ENCODE peak calls at places on chromosomes 5 and 9, in six cellular contexts. One of them, this sample, is unnamed. For H3K36me3, the result is how much of the 10 kb centered on the place peaks cover.

GRCh38 chr5:32791536-32792240 is 80.6 kb downstream of the NPR3 start:
- DNase-seq in uterus: no peak
- DNase-seq in IMR-90: peak
- DNase-seq in OCI-LY7: no peak
- DNase-seq in GM23338: no peak
- DNase-seq in tibial nerve: no peak
- DNase-seq in this sample: no peak

GRCh38 chr5:64637144-64637543 is 53.2 kb upstream of the SHISAL2B start:
- DNase-seq in uterus: no peak
- DNase-seq in IMR-90: no peak
- DNase-seq in OCI-LY7: no peak
- DNase-seq in GM23338: no peak
- DNase-seq in tibial nerve: no peak
- DNase-seq in this sample: no peak

GRCh38 chr5:79149432-79149831 is 37.8 kb downstream of the BHMT start:
- DNase-seq in uterus: no peak
- DNase-seq in IMR-90: peak
- DNase-seq in OCI-LY7: no peak
- DNase-seq in GM23338: no peak
- DNase-seq in tibial nerve: no peak
- DNase-seq in this sample: no peak

GRCh38 chr5:83118471-83118870 is 41.1 kb downstream of the XRCC4 start:
- DNase-seq in uterus: no peak
- DNase-seq in IMR-90: no peak
- DNase-seq in OCI-LY7: no peak
- DNase-seq in GM23338: peak
- DNase-seq in tibial nerve: no peak
- DNase-seq in this sample: no peak

GRCh38 chr5:87113848-87114247 is 153.8 kb upstream of the RASA1 start:
- DNase-seq in uterus: no peak
- DNase-seq in IMR-90: peak
- DNase-seq in OCI-LY7: no peak
- DNase-seq in GM23338: no peak
- DNase-seq in tibial nerve: no peak
- DNase-seq in this sample: no peak

GRCh38 chr5:133782736-133783135 is 170.4 kb upstream of the FSTL4 start:
- DNase-seq in uterus: no peak
- DNase-seq in IMR-90: no peak
- DNase-seq in OCI-LY7: no peak
- DNase-seq in GM23338: no peak
- DNase-seq in tibial nerve: no peak
- DNase-seq in this sample: no peak

GRCh38 chr9:86485359-86485758 is 131.1 kb upstream of the TUT7 start:
- DNase-seq in uterus: no peak
- DNase-seq in IMR-90: no peak
- DNase-seq in OCI-LY7: no peak
- DNase-seq in GM23338: no peak
- DNase-seq in tibial nerve: no peak
- DNase-seq in this sample: no peak

GRCh38 chr5:68460147-68460760 is 244.7 kb downstream of the PIK3R1 start:
- DNase-seq in uterus: no peak
- DNase-seq in IMR-90: peak
- DNase-seq in OCI-LY7: peak
- DNase-seq in GM23338: peak
- DNase-seq in tibial nerve: peak
- DNase-seq in this sample: peak

GRCh38 chr5:160619381-160619780 is 197.7 kb downstream of the PTTG1 start:
- DNase-seq in uterus: no peak
- DNase-seq in IMR-90: no peak
- DNase-seq in OCI-LY7: no peak
- DNase-seq in GM23338: no peak
- DNase-seq in tibial nerve: no peak
- DNase-seq in this sample: no peak

GRCh38 chr5:173187054-173187743 is 42.9 kb downstream of the BNIP1 start:
- DNase-seq in uterus: no peak
- DNase-seq in IMR-90: no peak
- DNase-seq in OCI-LY7: peak
- DNase-seq in GM23338: peak
- DNase-seq in tibial nerve: no peak
- DNase-seq in this sample: no peak

GRCh38 chr9:124290053-124290581 is 32.4 kb downstream of the NEK6 start:
- DNase-seq in uterus: no peak
- DNase-seq in IMR-90: no peak
- DNase-seq in OCI-LY7: peak
- DNase-seq in GM23338: no peak
- DNase-seq in tibial nerve: no peak
- DNase-seq in this sample: no peak

GRCh38 chr5:81751836-81752643 is 1.1 kb upstream of the SSBP2 start:
- DNase-seq in uterus: no peak
- DNase-seq in IMR-90: no peak
- DNase-seq in OCI-LY7: no peak
- DNase-seq in GM23338: peak
- DNase-seq in tibial nerve: peak
- DNase-seq in this sample: peak

GRCh38 chr9:121299467-121300282 is 31.7 kb downstream of the GSN start:
- DNase-seq in uterus: peak
- DNase-seq in IMR-90: no peak
- DNase-seq in OCI-LY7: no peak
- DNase-seq in GM23338: peak
- DNase-seq in tibial nerve: peak
- DNase-seq in this sample: peak

GRCh38 chr5:17058438-17058837 is 122.3 kb upstream of the MYO10 start:
- DNase-seq in uterus: no peak
- DNase-seq in IMR-90: peak
- DNase-seq in OCI-LY7: no peak
- DNase-seq in GM23338: no peak
- DNase-seq in tibial nerve: no peak
- DNase-seq in this sample: no peak

GRCh38 chr5:134003957-134004625 is 684 bp downstream of the VDAC1 start:
- DNase-seq in uterus: peak
- DNase-seq in IMR-90: peak
- DNase-seq in OCI-LY7: peak
- DNase-seq in GM23338: peak
- DNase-seq in tibial nerve: peak
- DNase-seq in this sample: peak

GRCh38 chr5:107893642-107894041 is 222.9 kb upstream of the EFNA5 start:
- DNase-seq in uterus: no peak
- DNase-seq in IMR-90: peak
- DNase-seq in OCI-LY7: no peak
- DNase-seq in GM23338: no peak
- DNase-seq in tibial nerve: peak
- DNase-seq in this sample: no peak

GRCh38 chr5:61401726-61402125 is 69.7 kb downstream of the ZSWIM6 start:
- DNase-seq in uterus: no peak
- DNase-seq in IMR-90: peak
- DNase-seq in OCI-LY7: no peak
- DNase-seq in GM23338: no peak
- DNase-seq in tibial nerve: no peak
- DNase-seq in this sample: no peak

GRCh38 chr5:181243521-181244307 is at the start of gene RACK1:
- DNase-seq in uterus: peak
- DNase-seq in IMR-90: peak
- DNase-seq in OCI-LY7: peak
- DNase-seq in GM23338: peak
- DNase-seq in tibial nerve: peak
- DNase-seq in this sample: peak

GRCh38 chr5:34627794-34628193 is 28.3 kb upstream of the RAI14 start:
- DNase-seq in uterus: no peak
- DNase-seq in IMR-90: peak
- DNase-seq in OCI-LY7: no peak
- DNase-seq in GM23338: no peak
- DNase-seq in tibial nerve: no peak
- DNase-seq in this sample: no peak

GRCh38 chr9:124708070-124708469 is 63.0 kb downstream of the NR6A1 start:
- DNase-seq in uterus: no peak
- DNase-seq in IMR-90: no peak
- DNase-seq in OCI-LY7: no peak
- DNase-seq in GM23338: no peak
- DNase-seq in tibial nerve: no peak
- DNase-seq in this sample: no peak

DNA sequence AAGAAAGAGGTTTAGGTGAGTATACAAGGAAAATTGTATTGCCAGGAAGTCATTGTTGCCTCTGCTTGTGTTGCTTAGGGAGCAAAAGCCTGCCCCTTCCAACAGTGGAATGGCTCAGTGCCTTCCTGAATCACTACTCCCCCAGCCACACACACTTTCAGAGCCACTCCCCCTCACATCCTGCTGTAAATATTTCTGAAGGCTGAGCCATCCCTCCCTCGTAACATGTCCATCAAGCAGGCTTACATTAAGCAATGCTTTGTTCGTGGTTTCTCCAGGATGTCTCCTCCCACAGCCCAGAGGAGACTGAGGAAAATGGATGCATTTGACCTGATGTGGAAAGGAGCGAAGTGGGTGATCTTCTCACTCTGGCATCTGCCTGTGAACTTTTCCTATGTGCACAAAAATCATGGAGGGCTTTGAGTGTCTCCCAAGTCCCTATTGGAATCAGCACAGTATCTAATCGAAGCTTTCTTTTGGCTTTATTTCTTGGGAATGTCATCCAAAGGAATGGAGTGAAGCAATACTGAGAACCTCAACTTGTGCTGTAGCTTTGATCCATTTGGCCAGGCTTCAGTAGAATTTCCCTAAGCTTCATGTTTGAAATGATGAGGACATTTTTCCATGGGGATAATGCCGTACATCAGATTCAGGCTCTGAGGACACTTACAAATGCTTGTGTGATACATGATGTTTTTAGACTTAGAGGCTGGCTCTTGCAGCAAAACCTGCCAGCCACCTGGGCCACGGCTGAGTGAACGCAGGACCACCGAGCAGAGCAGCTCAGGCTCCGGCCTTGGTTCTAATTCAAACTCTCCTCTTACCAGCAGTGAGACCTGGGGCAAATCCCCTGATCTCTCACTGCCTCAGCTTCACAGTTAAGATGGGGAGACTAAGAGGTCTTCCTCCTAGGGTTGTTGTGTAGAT is 389.2 kb downstream of the ENC1 start:
- DNase-seq in uterus: peak
- DNase-seq in IMR-90: peak
- DNase-seq in OCI-LY7: peak
- DNase-seq in GM23338: peak
- DNase-seq in tibial nerve: peak
- DNase-seq in this sample: peak
- H3K27ac ChIP-seq in uterus: peak
- H3K27ac ChIP-seq in IMR-90: peak
- H3K27ac ChIP-seq in OCI-LY7: no peak
- H3K27ac ChIP-seq in GM23338: no peak
- H3K27ac ChIP-seq in tibial nerve: no peak
- H3K27ac ChIP-seq in this sample: no peak

GRCh38 chr9:136218271-136218670 is 13.3 kb upstream of the LHX3 start:
- DNase-seq in uterus: no peak
- DNase-seq in IMR-90: no peak
- DNase-seq in OCI-LY7: no peak
- DNase-seq in GM23338: no peak
- DNase-seq in tibial nerve: no peak
- DNase-seq in this sample: no peak

GRCh38 chr9:136222166-136222895 is 17.4 kb upstream of the LHX3 start:
- DNase-seq in uterus: no peak
- DNase-seq in IMR-90: no peak
- DNase-seq in OCI-LY7: no peak
- DNase-seq in GM23338: no peak
- DNase-seq in tibial nerve: no peak
- DNase-seq in this sample: no peak

GRCh38 chr9:136218673-136219072 is 13.7 kb upstream of the LHX3 start:
- DNase-seq in uterus: no peak
- DNase-seq in IMR-90: no peak
- DNase-seq in OCI-LY7: no peak
- DNase-seq in GM23338: no peak
- DNase-seq in tibial nerve: no peak
- DNase-seq in this sample: no peak

GRCh38 chr9:136219276-136219675 is 14.3 kb upstream of the LHX3 start:
- DNase-seq in uterus: no peak
- DNase-seq in IMR-90: peak
- DNase-seq in OCI-LY7: no peak
- DNase-seq in GM23338: no peak
- DNase-seq in tibial nerve: no peak
- DNase-seq in this sample: no peak

DNA sequence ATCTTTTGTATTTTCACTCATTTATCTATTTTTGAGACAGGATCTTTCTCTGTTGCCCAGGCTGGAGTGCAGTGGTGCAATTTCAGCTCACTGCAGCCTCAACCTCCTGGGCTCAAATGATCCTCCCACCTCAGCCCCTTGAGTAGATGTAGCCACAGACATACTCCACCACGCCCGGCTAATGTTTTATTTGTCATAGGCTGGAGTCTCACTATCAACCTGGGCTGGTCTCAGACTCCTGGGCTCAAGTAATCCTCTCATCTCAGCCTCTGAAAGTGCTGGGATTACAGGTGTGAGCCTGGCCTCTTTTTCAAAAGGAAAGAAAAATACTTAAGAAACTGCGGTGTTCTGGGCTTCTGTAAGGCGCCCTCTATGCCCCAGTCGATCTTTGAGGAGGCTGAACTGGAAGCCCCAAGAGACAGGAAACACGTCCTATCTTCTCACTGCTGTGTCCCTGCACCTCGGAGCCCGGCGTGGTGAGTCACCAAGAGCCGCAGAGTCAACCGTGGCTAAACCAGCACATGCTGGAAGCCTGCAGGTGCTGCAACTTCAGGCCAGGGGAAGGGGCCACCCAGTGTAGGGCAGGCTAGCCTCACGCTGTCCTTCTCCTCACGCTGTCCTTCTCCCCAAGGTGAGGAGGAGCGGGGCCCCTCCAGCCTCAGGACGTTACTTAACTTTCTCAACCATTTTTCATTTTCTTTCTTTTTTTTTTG is 15.2 kb upstream of the LHX3 start:
- DNase-seq in uterus: no peak
- DNase-seq in IMR-90: peak
- DNase-seq in OCI-LY7: peak
- DNase-seq in GM23338: no peak
- DNase-seq in tibial nerve: no peak
- DNase-seq in this sample: no peak
- H3K36me3 ChIP-seq in uterus: under half
- H3K36me3 ChIP-seq in IMR-90: under half
- H3K36me3 ChIP-seq in OCI-LY7: half or more
- H3K36me3 ChIP-seq in GM23338: under half
- H3K36me3 ChIP-seq in tibial nerve: half or more
- H3K36me3 ChIP-seq in this sample: half or more

DNA sequence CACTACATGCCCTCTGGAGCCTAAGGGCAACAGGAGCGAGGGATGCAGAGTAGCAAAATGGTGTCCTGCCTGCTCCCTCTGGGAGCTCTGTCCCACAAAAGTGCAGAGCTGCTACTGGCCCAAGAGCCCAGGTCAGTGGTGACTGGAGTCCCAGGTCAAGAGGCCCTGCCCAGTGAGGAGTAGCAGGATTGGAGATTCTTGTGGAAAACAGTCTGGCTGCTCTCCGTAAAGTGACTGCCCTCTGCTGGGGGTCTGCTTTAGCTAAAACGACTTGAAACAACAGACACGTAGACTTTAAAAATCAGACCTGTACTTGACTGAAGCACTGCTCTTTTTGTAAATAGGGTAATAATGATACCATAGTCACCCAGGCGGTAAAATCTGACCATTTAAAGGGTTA is 917.0 kb downstream of the MAT2B start:
- DNase-seq in uterus: no peak
- DNase-seq in IMR-90: peak
- DNase-seq in OCI-LY7: no peak
- DNase-seq in GM23338: peak
- DNase-seq in tibial nerve: no peak
- DNase-seq in this sample: no peak
- TF ChIP-seq CTCF in uterus: no peak
- TF ChIP-seq CTCF in IMR-90: peak
- TF ChIP-seq CTCF in OCI-LY7: no peak
- TF ChIP-seq CTCF in GM23338: peak
- TF ChIP-seq CTCF in tibial nerve: no peak
- TF ChIP-seq CTCF in this sample: no peak

GRCh38 chr5:176912115-176912514 is 13.0 kb upstream of the HK3 start:
- DNase-seq in uterus: no peak
- DNase-seq in IMR-90: peak
- DNase-seq in OCI-LY7: no peak
- DNase-seq in GM23338: no peak
- DNase-seq in tibial nerve: no peak
- DNase-seq in this sample: no peak
- H3K27ac ChIP-seq in uterus: no peak
- H3K27ac ChIP-seq in IMR-90: no peak
- H3K27ac ChIP-seq in OCI-LY7: no peak
- H3K27ac ChIP-seq in GM23338: no peak
- H3K27ac ChIP-seq in tibial nerve: no peak
- H3K27ac ChIP-seq in this sample: no peak